ENCODE peak calls at places on chromosomes 1 and 21, in eight cellular contexts. L is activated CD4-positive, alpha-beta T cell treated with anti-CD3 and anti-CD28 coated beads, Interleukin-2, amount 10 ng/mL, durations not matched to agents 7 days and 5 days; P is colonic mucosa; E is NCI-H1105; U is AG04450; C is retina; M is activated gamma-delta T cell treated with Interleukin-2 at 50 U/mL for 16 hours; X is heart right ventricle. B is an unnamed sample.

GRCh38 chr1:39671793-39672550 is at the start of gene NT5C1A:
- DNase-seq in L (no peak), P (no peak), E (peak; percentile 7), U (no peak), C (peak; percentile 70), M (peak; percentile 20), X (peak; percentile 41), B (no peak)

GRCh38 chr1:235067396-235068154 is 61.1 kb downstream of the TOMM20 start:
- DNase-seq in L (no peak), P (peak; percentile 90), E (peak; percentile 1), U (peak; percentile 88), C (no peak), M (no peak), X (peak; percentile 74), B (peak; percentile 87)

GRCh38 chr1:59846209-59846894 is 31.6 kb downstream of the HOOK1 start:
- DNase-seq in L (no peak), P (no peak), E (no peak), U (no peak), C (no peak), M (no peak), X (no peak), B (no peak)

GRCh38 chr1:1606232-1606631 is 6.3 kb upstream of the FNDC10 start:
- DNase-seq in L (no peak), P (peak; percentile 15), E (no peak), U (no peak), C (no peak), M (no peak), X (no peak), B (no peak)

GRCh38 chr21:38315155-38315554 is 58.4 kb downstream of the KCNJ15 start:
- DNase-seq in L (no peak), P (no peak), E (no peak), U (no peak), C (no peak), M (no peak), X (no peak), B (no peak)

GRCh38 chr1:3455630-3456448 is 1.4 kb downstream of the ARHGEF16 start:
- DNase-seq in L (no peak), P (no peak), E (no peak), U (no peak), C (peak; percentile 9), M (no peak), X (no peak), B (no peak)

GRCh38 chr1:235841938-235842545 is 24.7 kb downstream of the LYST start:
- DNase-seq in L (no peak), P (no peak), E (no peak), U (no peak), C (no peak), M (no peak), X (no peak), B (no peak)

GRCh38 chr1:145960468-145961108 is 2.8 kb upstream of the LIX1L start:
- DNase-seq in L (peak; percentile 53), P (peak; percentile 74), E (peak; percentile 59), U (no peak), C (peak; percentile 96), M (peak; percentile 48), X (peak; percentile 88), B (peak; percentile 88)

GRCh38 chr1:44361478-44361877 is 6.4 kb upstream of the ERI3 start:
- DNase-seq in L (no peak), P (no peak), E (no peak), U (no peak), C (no peak), M (no peak), X (no peak), B (no peak)

GRCh38 chr1:17520041-17520440 is 19.5 kb upstream of the ARHGEF10L start:
- DNase-seq in L (no peak), P (peak; percentile 91), E (no peak), U (no peak), C (no peak), M (no peak), X (no peak), B (no peak)

GRCh38 chr1:205256956-205257615 is 29.3 kb downstream of the TMCC2 start:
- DNase-seq in L (no peak), P (no peak), E (no peak), U (no peak), C (no peak), M (no peak), X (no peak), B (no peak)

GRCh38 chr1:32695098-32695904 is 7.3 kb downstream of the SYNC start:
- DNase-seq in L (no peak), P (peak; percentile 50), E (no peak), U (no peak), C (no peak), M (no peak), X (peak; percentile 65), B (peak; percentile 80)

GRCh38 chr1:248905949-248906740 is at the start of gene PGBD2:
- DNase-seq in L (peak; percentile 95), P (peak; percentile 99), E (peak; percentile 74), U (peak; percentile 78), C (peak; percentile 99), M (peak; percentile 97), X (peak; percentile 93), B (peak; percentile 98)

GRCh38 chr1:224784606-224785328 is 144.7 kb upstream of the DNAH14 start:
- DNase-seq in L (no peak), P (no peak), E (no peak), U (peak; percentile 16), C (no peak), M (no peak), X (no peak), B (no peak)

GRCh38 chr1:53139911-53140310 is 2.5 kb downstream of the SLC1A7 start:
- DNase-seq in L (no peak), P (no peak), E (no peak), U (no peak), C (no peak), M (no peak), X (no peak), B (no peak)

GRCh38 chr1:22971161-22972062 is 1.3 kb downstream of the LACTBL1 start:
- DNase-seq in L (no peak), P (no peak), E (no peak), U (no peak), C (no peak), M (no peak), X (no peak), B (no peak)

GRCh38 chr1:79815115-79815514 is 808.6 kb upstream of the ADGRL4 start:
- DNase-seq in L (no peak), P (no peak), E (no peak), U (no peak), C (no peak), M (no peak), X (no peak), B (no peak)

GRCh38 chr1:158049867-158050266 is 56.4 kb downstream of the KIRREL1 start:
- DNase-seq in L (no peak), P (no peak), E (no peak), U (no peak), C (no peak), M (no peak), X (no peak), B (no peak)

GRCh38 chr1:75548721-75549480 is 62.0 kb downstream of the SLC44A5 start:
- DNase-seq in L (no peak), P (no peak), E (no peak), U (no peak), C (no peak), M (no peak), X (no peak), B (no peak)

B was measured in sciatic nerve.